ENCODE peak calls at places on chromosomes 13 and 19, in eight cellular contexts. F is body of pancreas, T is colonic mucosa, X is AG04450, G is PC-9, I is heart left ventricle, P is OCI-LY7, D is Peyer's patch. M is an unnamed sample. For H3K9me3, the result is how much of the 10 kb centered on the place peaks cover.

GRCh38 chr13:112580912-112581311 is 7.0 kb downstream of the TUBGCP3 start:
- DNase-seq in F (no peak), T (no peak), X (no peak), G (no peak), I (no peak), P (no peak), D (no peak), M (no peak)

GRCh38 chr13:98480915-98481510 is 95.9 kb downstream of the STK24 start:
- DNase-seq in F (no peak), T (no peak), X (no peak), G (no peak), I (no peak), P (peak), D (no peak), M (peak)

GRCh38 chr19:41696402-41697197 is 8.5 kb upstream of the CEACAM7 start:
- DNase-seq in F (no peak), T (peak), X (no peak), G (no peak), I (peak), P (no peak), D (peak), M (no peak)

GRCh38 chr19:7978196-7978825 is 27.1 kb downstream of the ELAVL1 start:
- DNase-seq in F (no peak), T (no peak), X (no peak), G (no peak), I (no peak), P (no peak), D (no peak), M (no peak)

GRCh38 chr19:35199481-35199880 is 29.1 kb downstream of the FAM187B start:
- DNase-seq in F (no peak), T (no peak), X (no peak), G (no peak), I (no peak), P (no peak), D (no peak), M (no peak)

GRCh38 chr13:35475131-35475959 is 1.1 kb downstream of the MAB21L1 start:
- DNase-seq in F (no peak), T (peak), X (no peak), G (no peak), I (peak), P (no peak), D (peak), M (peak)

GRCh38 chr13:53254495-53254894 is 225.9 kb downstream of the OLFM4 start:
- DNase-seq in F (no peak), T (no peak), X (no peak), G (no peak), I (no peak), P (no peak), D (no peak), M (no peak)

GRCh38 chr13:26112843-26113242 is 61.0 kb upstream of the SHISA2 start:
- DNase-seq in F (no peak), T (no peak), X (no peak), G (no peak), I (no peak), P (no peak), D (no peak), M (no peak)

GRCh38 chr13:98504371-98504963 is 72.4 kb downstream of the STK24 start:
- DNase-seq in F (peak), T (no peak), X (no peak), G (no peak), I (no peak), P (no peak), D (no peak), M (no peak)

GRCh38 chr19:43532571-43532961 is 422 bp upstream of the ZNF575 start:
- DNase-seq in F (peak), T (peak), X (no peak), G (no peak), I (peak), P (peak), D (no peak), M (peak)

GRCh38 chr13:39036212-39036611 is 1.7 kb downstream of the PROSER1 start:
- DNase-seq in F (no peak), T (peak), X (no peak), G (no peak), I (no peak), P (peak), D (no peak), M (no peak)

GRCh38 chr19:50658438-50659317 is 9.4 kb downstream of the C19orf81 start:
- DNase-seq in F (peak), T (peak), X (no peak), G (no peak), I (peak), P (peak), D (peak), M (peak)

GRCh38 chr19:862529-863304 is 3.3 kb downstream of the CFD start:
- DNase-seq in F (peak), T (peak), X (no peak), G (no peak), I (peak), P (peak), D (peak), M (peak)

GRCh38 chr13:113291997-113292862 is 4.8 kb upstream of the LAMP1 start:
- DNase-seq in F (no peak), T (peak), X (no peak), G (peak), I (no peak), P (no peak), D (no peak), M (peak)

GRCh38 chr19:53908106-53908932 is 759 bp upstream of the CACNG7 start:
- DNase-seq in F (no peak), T (peak), X (peak), G (no peak), I (no peak), P (peak), D (no peak), M (peak)

GRCh38 chr19:14545716-14546082 is 16.3 kb downstream of the TECR start:
- DNase-seq in F (no peak), T (no peak), X (no peak), G (no peak), I (no peak), P (no peak), D (no peak), M (no peak)

GRCh38 chr19:17497149-17497798 is 14.2 kb upstream of the PGLS start:
- DNase-seq in F (no peak), T (peak), X (no peak), G (no peak), I (no peak), P (no peak), D (no peak), M (no peak)

GRCh38 chr13:98525852-98526512 is 50.9 kb downstream of the STK24 start:
- DNase-seq in F (no peak), T (no peak), X (no peak), G (no peak), I (no peak), P (no peak), D (peak), M (no peak)

GRCh38 chr19:40862333-40862732 is 12.1 kb upstream of the CYP2A6 start:
- DNase-seq in F (no peak), T (no peak), X (no peak), G (no peak), I (no peak), P (no peak), D (no peak), M (no peak)

GRCh38 chr13:101627556-101627943 is 175.1 kb downstream of the ITGBL1 start:
- DNase-seq in F (no peak), T (no peak), X (no peak), G (no peak), I (no peak), P (no peak), D (no peak), M (no peak)

GRCh38 chr13:106599875-106600797 is 32.2 kb upstream of the ARGLU1 start:
- DNase-seq in F (peak), T (peak), X (peak), G (no peak), I (no peak), P (no peak), D (no peak), M (no peak)

GRCh38 chr13:37075164-37075563 is 15.7 kb upstream of the SUPT20H start:
- DNase-seq in F (no peak), T (no peak), X (no peak), G (no peak), I (no peak), P (no peak), D (no peak), M (no peak)

GRCh38 chr13:98338312-98338711 is 161.2 kb upstream of the RNF113B start:
- DNase-seq in F (no peak), T (no peak), X (no peak), G (no peak), I (no peak), P (no peak), D (no peak), M (no peak)

GRCh38 chr13:74687452-74688180 is 553.4 kb upstream of the KLF12 start:
- DNase-seq in F (no peak), T (no peak), X (no peak), G (no peak), I (no peak), P (no peak), D (no peak), M (no peak)

GRCh38 chr19:23283925-23284324 is 33.7 kb upstream of the ZNF724 start:
- DNase-seq in F (peak), T (peak), X (no peak), G (no peak), I (no peak), P (peak), D (peak), M (peak)

GRCh38 chr19:38564981-38565685 is 52.6 kb downstream of the MAP4K1 start:
- DNase-seq in F (no peak), T (no peak), X (no peak), G (no peak), I (no peak), P (no peak), D (peak), M (no peak)
- H3K27ac ChIP-seq in F (no peak), T (no peak), X (no peak), G (no peak), I (no peak), P (no peak), D (no peak), M (no peak)

DNA sequence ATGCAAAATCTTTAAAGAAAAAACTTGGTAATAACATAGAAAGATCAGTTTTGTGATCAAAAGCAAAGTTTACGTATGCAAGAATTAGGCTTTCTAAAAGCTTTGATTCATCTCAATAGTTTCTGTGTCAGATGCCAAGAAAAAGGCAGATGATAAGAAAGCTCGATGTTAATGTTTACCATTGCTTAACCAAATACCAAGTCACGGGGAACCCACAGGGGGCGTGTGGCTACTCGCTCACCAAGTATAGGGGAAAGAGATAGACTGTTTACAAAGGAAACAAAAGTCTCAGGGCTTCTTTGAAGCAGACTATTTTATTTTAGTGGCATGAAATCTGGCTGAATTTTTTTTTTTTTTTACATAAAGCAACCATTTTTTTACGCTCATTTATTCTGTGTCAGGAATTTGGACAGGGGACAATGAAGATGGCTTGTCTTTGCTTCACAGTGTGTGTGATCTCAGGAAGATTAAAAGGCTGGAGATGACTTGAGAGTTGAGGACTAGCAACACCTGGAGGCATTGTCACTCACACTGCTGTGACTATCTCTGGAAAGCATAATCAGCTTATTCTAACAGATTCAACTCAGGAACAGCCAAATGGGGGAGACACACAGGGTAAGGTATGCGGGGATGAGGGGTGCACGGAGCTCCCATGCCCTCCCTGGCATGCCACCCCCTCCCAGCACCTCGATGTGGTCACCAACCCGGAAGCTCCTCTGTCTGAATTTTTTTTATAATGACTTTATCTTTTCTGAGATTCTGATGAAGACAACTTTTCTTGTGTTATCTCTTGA is 24.9 kb downstream of the RCBTB1 start:
- DNase-seq in F (peak), T (no peak), X (peak), G (no peak), I (no peak), P (no peak), D (no peak), M (peak)
- TF ChIP-seq CTCF in F (peak), T (no peak), X (peak), G (no peak), I (no peak), P (no peak), D (peak), M (no peak)

GRCh38 chr13:80850771-80851170 is 509.8 kb upstream of the SPRY2 start:
- DNase-seq in F (no peak), T (no peak), X (no peak), G (no peak), I (no peak), P (no peak), D (no peak), M (no peak)
- H3K9me3 ChIP-seq in F (under half), T (under half), X (under half), G (under half), I (under half), P (under half), D (under half), M (under half)

GRCh38 chr19:11267316-11268085 is 5.2 kb upstream of the DOCK6 start:
- DNase-seq in F (no peak), T (no peak), X (no peak), G (no peak), I (no peak), P (no peak), D (no peak), M (no peak)

GRCh38 chr19:11265177-11265784 is 3.0 kb upstream of the DOCK6 start:
- DNase-seq in F (no peak), T (no peak), X (no peak), G (no peak), I (no peak), P (no peak), D (no peak), M (no peak)

GRCh38 chr19:11269408-11269807 is 7.1 kb upstream of the DOCK6 start:
- DNase-seq in F (no peak), T (no peak), X (no peak), G (no peak), I (no peak), P (no peak), D (no peak), M (no peak)

GRCh38 chr19:11265785-11266236 is 3.5 kb upstream of the DOCK6 start:
- DNase-seq in F (peak), T (peak), X (no peak), G (peak), I (no peak), P (no peak), D (peak), M (no peak)

DNA sequence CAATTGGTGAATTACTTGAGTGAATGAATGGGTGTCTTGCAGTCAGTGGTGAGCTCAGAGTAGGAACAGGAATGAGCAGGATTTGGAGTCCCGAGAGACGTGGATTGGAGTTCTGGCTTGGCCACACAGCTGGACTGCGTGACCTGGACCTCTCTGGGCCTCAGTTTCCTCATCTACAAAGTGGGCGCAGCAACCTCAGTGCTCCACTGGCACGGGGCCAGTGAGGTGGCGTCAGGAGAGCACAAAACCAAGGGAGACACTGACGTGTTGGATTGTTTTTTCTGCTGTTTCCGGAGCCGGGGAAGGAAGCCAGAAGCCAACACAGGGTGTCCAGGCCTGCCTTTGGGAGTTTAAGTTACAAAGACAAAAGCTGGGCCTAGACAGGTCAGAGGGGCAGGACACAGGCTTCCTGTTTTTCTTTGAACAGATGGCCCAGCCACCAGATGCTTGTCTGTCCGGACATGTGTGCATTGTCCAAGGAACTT is 6.5 kb upstream of the DOCK6 start:
- DNase-seq in F (peak), T (peak), X (peak), G (no peak), I (peak), P (no peak), D (peak), M (no peak)
- H3K27ac ChIP-seq in F (peak), T (peak), X (peak), G (no peak), I (peak), P (no peak), D (peak), M (peak)

DNA sequence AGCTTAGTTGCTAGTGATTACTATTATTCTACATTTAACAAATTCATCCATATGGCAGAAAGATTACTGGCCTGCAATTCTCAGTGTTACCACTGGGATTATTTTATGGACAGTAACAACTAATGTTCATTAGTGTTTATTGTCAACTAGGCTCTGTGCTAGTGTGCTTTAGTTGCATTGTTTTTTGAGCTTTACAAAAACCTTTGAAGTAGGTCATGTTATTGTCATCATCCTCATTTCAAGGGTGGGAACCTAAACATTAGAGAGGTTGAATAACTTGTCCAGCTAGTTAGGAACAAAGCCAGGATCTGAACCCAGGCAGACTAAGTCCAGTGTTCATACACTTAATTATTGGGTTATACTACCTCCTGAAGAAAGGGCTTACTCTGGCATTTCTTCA is 27.8 kb upstream of the TDRD3 start:
- DNase-seq in F (no peak), T (no peak), X (no peak), G (no peak), I (no peak), P (no peak), D (no peak), M (no peak)
- TF ChIP-seq CTCF in F (peak), T (peak), X (peak), G (peak), I (peak), P (peak), D (peak), M (no peak)

DNA sequence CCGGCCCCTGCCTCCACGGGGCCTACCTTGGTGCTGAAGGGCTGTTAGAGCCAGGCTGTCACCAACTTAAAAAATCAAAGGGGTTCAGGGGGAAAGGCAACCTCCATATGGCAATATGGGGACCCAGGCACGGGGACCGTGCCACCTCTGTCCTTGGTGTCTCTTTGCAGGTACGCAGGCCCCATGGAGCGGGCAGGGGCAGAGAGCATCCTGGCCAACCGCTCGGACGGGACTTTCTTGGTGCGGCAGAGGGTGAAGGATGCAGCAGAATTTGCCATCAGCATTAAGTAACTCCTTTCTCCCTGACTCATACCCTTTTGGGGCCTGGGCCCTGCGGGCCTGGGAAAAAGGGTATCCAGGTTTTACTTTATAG is 39.6 kb upstream of the ADGRE1 start:
- DNase-seq in F (no peak), T (no peak), X (no peak), G (peak), I (no peak), P (no peak), D (no peak), M (no peak)
- H3K9me3 ChIP-seq in F (under half), T (under half), X (under half), G (under half), I (under half), P (under half), D (under half), M (under half)

DNA sequence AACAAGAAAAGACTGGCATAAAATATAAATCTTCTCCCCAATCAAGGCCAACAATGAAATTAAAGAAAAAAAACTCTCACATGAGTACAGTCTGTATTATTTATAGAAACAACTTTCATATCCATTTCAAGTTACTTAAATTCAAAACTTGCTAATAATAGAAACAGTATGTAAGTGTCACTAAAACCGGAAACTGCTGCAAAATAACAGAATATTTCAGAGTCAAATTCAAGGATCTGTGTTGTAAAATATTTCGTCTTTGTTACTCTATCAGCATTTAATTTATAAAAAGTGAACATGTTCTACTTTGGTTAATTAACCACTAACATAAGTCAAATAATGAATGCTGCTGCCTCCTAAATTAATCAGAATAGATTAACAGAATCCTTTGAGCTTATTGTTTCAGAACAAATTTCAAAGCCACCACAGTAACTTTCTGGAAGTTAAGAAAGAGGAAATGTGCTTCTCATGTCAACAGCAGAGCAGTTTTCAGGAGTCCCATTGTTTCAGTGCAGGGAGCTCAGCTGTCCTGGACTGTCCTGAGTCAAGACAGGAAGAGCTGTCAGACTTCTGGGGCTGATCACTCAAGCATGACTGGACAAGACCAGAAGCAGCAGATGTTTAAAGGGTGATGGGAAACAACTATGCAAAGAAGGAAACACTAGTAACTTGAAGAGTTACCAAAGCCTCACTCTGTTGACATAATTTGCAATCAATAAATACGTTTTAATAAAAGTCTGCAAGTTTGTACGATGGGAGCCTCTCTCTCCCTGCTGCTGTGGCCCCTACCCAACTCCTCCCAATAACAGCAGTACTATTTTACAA is 76.9 kb downstream of the FOXO1 start:
- DNase-seq in F (no peak), T (no peak), X (no peak), G (no peak), I (no peak), P (peak), D (peak), M (peak)
- H3K27ac ChIP-seq in F (peak), T (peak), X (no peak), G (no peak), I (peak), P (peak), D (peak), M (no peak)